ENCODE peak calls at places on chromosomes 12 and 14, in ten cellular contexts. V, K, J, U, O, M, X, E, B and I are unnamed samples.

GRCh38 chr12:122963928-122964240 is 2.4 kb downstream of the ABCB9 start:
- DNase-seq in V (no peak), U (no peak), K (no peak), E (no peak), M (no peak), X (no peak), O (no peak), B (peak), J (no peak), I (peak)

GRCh38 chr12:61750604-61751003 is 509.6 kb upstream of the USP15 start:
- DNase-seq in U (no peak), X (no peak), V (no peak), K (no peak), B (no peak), M (no peak), O (no peak), E (no peak), J (no peak), I (no peak)

GRCh38 chr14:37253905-37254304 is 56.2 kb downstream of the MIPOL1 start:
- DNase-seq in M (no peak), V (no peak), B (no peak), U (no peak), X (no peak), E (peak), K (no peak), J (no peak), O (no peak), I (no peak)

GRCh38 chr14:73339206-73339605 is 101.9 kb downstream of the PAPLN start:
- DNase-seq in E (no peak), K (no peak), O (no peak), B (no peak), M (no peak), V (no peak), J (no peak), U (no peak), X (no peak), I (no peak)

GRCh38 chr12:51911788-51912711 is 4.7 kb downstream of the ACVRL1 start:
- DNase-seq in M (no peak), X (no peak), E (no peak), J (no peak), B (peak), U (no peak), K (peak), O (no peak), V (no peak), I (no peak)

GRCh38 chr12:93146278-93146939 is 217.3 kb upstream of the EEA1 start:
- DNase-seq in M (no peak), X (no peak), B (peak), E (no peak), O (no peak), V (no peak), K (no peak), U (no peak), J (no peak), I (no peak)

GRCh38 chr12:54439096-54439495 is 20.0 kb upstream of the ITGA5 start:
- DNase-seq in M (no peak), X (no peak), U (no peak), V (no peak), E (no peak), K (no peak), O (no peak), J (no peak), B (no peak), I (no peak)

GRCh38 chr12:6540181-6540877 is 6.0 kb downstream of the GAPDH start:
- DNase-seq in U (peak), B (peak), J (no peak), V (peak), K (peak), X (no peak), E (peak), O (peak), M (no peak), I (no peak)

GRCh38 chr12:12992418-12993175 is 7.5 kb downstream of the HEBP1 start:
- DNase-seq in O (peak), X (no peak), V (no peak), K (peak), B (peak), U (no peak), J (no peak), M (peak), E (peak), I (no peak)

GRCh38 chr12:108800591-108800990 is 56.8 kb downstream of the SSH1 start:
- DNase-seq in M (no peak), O (no peak), X (no peak), U (no peak), K (no peak), E (no peak), V (no peak), B (no peak), J (no peak), I (no peak)

GRCh38 chr12:130920119-130920703 is 33.5 kb upstream of the ADGRD1 start:
- DNase-seq in U (no peak), M (peak), E (no peak), K (no peak), J (no peak), O (no peak), X (no peak), B (no peak), V (no peak), I (no peak)
- H3K27ac ChIP-seq in U (no peak), M (peak), E (no peak), K (no peak), J (no peak), O (no peak), X (no peak), B (no peak), V (no peak), I (no peak)

GRCh38 chr12:64670856-64671639 is 60.8 kb downstream of the RASSF3 start:
- DNase-seq in E (peak), O (peak), K (peak), J (no peak), U (no peak), X (no peak), B (no peak), V (no peak), M (no peak), I (no peak)
- H3K27ac ChIP-seq in E (peak), O (peak), K (peak), J (no peak), U (peak), X (peak), B (no peak), V (no peak), M (no peak), I (no peak)

GRCh38 chr12:116282371-116283286 is 5.1 kb upstream of the MED13L start:
- DNase-seq in U (no peak), X (no peak), B (no peak), E (no peak), M (no peak), J (no peak), V (no peak), K (no peak), O (no peak), I (no peak)
- H3K27ac ChIP-seq in U (no peak), X (peak), B (no peak), E (no peak), M (no peak), J (no peak), V (no peak), K (no peak), O (no peak), I (no peak)

DNA sequence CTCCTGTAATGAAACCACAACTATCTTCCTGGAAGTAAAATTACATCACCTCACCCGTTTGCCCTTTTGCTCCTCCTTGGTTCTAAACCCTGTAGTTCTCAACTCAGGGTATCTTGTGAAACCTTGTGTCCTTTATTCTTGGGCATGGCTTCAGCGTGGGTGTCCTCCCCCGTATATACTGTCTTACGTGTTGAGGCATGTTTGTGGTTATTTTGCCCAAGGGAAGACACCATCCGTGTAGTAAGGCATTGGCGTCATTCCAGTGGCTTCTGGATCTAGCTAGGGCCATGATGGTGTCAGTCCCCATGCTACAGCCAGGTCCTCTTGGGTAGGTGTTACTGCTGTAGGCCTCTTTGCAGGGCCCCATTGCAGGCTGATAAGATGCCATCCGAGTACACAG is 115.4 kb downstream of the ZFP36L1 start:
- DNase-seq in V (no peak), O (no peak), X (no peak), J (no peak), E (no peak), U (no peak), M (no peak), B (no peak), K (no peak), I (no peak)
- H3K27ac ChIP-seq in V (no peak), O (no peak), X (no peak), J (no peak), E (no peak), U (no peak), M (no peak), B (no peak), K (no peak), I (no peak)

DNA sequence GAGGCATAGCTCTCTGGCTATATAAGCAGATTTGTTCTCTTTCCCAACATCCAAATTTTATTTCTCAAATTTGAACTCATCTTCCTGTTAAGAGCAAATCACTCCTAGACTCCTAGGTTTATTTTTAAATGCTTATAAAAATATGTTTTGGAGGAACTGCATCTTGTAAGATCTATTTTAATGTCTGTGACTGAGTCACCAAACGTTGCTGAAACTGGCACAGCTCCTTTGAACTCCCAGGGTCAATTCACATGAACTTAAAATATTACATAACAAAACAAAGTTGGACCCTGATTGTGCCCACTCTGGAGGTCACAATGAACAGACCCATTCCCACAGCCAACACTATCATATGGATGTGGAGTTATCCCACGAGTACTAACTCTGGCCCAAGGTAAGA is 23.9 kb downstream of the ANAPC7 start:
- DNase-seq in K (no peak), U (no peak), B (no peak), E (no peak), X (no peak), M (no peak), O (no peak), J (no peak), V (no peak), I (no peak)
- H3K27ac ChIP-seq in K (peak), U (no peak), B (no peak), E (no peak), X (no peak), M (no peak), O (peak), J (peak), V (no peak), I (peak)

DNA sequence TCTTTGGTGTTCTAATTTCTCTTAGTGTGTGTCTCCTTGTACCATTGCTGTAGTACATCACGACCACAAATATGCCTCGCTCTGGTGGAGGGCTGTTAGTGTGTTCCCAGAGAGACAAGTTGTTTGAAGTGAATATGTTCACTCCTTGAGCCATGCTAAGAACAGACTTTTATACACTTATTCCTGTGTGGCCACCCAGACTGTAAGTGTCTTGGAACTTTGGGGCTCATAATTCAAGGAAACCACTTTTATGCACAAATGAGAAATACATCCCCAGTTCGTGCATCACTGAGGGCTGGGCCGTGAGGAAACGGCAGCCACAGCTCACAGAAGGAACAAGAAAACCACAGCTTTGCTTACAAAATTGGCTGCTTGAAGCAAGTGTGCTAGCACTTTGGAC is 362.1 kb upstream of the DDHD1 start:
- DNase-seq in O (no peak), E (no peak), J (no peak), V (no peak), X (no peak), M (no peak), U (no peak), K (no peak), B (no peak), I (no peak)
- H3K27ac ChIP-seq in O (no peak), E (no peak), J (no peak), V (no peak), X (no peak), M (no peak), U (no peak), K (no peak), B (no peak), I (no peak)